ENCODE peak calls at places on chromosomes 11 and 22, in seven cellular contexts. J, P, N, X, B, F and M are unnamed samples.

GRCh38 chr11:6156628-6157367 is 13.3 kb downstream of the OR52B2 start:
- DNase-seq in N (no peak), B (no peak), J (no peak), P (no peak), F (no peak), X (no peak), M (no peak)

GRCh38 chr11:20595101-20595500 is 4.3 kb upstream of the SLC6A5 start:
- DNase-seq in P (no peak), J (no peak), B (no peak), F (no peak), N (no peak), X (no peak), M (no peak)

GRCh38 chr11:74505911-74506310 is 12.4 kb upstream of the LIPT2 start:
- DNase-seq in N (no peak), J (no peak), F (no peak), B (no peak), P (no peak), X (no peak), M (no peak)

GRCh38 chr11:12193515-12194336 is 83.3 kb downstream of the MICAL2 start:
- DNase-seq in F (no peak), J (no peak), P (no peak), X (no peak), B (no peak), N (no peak), M (no peak)

GRCh38 chr11:81869337-81870065 is 864.2 kb downstream of the FAM181B start:
- DNase-seq in N (peak; percentile 78), F (no peak), B (peak; percentile 59), J (peak; percentile 53), P (no peak), X (no peak), M (peak; percentile 86)

GRCh38 chr11:2769779-2770555 is 70.2 kb upstream of the KCNQ1OT1 start:
- DNase-seq in B (no peak), F (no peak), P (no peak), J (no peak), X (no peak), N (no peak), M (peak; percentile 6)

GRCh38 chr11:116505466-116506247 is 267.1 kb downstream of the BUD13 start:
- DNase-seq in P (no peak), F (no peak), X (no peak), J (no peak), B (no peak), N (no peak), M (no peak)

GRCh38 chr22:32628626-32629587 is 154.3 kb downstream of the FBXO7 start:
- DNase-seq in X (no peak), N (no peak), B (no peak), P (peak; percentile 53), J (no peak), F (peak; percentile 38), M (no peak)

GRCh38 chr11:17683378-17684161 is 35.8 kb upstream of the MYOD1 start:
- DNase-seq in F (peak; percentile 42), X (no peak), N (no peak), J (no peak), P (peak; percentile 31), B (no peak), M (no peak)

GRCh38 chr11:13868710-13869403 is 93.7 kb upstream of the SPON1 start:
- DNase-seq in J (no peak), P (no peak), X (no peak), F (no peak), B (no peak), N (peak; percentile 10), M (peak; percentile 22)